ENCODE peak calls at places on chromosomes 12 and 14, in nine cellular contexts. U is gastrocnemius medialis, N is stomach, S is K562, C is prostate gland, X is thyroid gland, M is Peyer's patch, R is transverse colon, I is breast epithelium. K is an unnamed sample.

GRCh38 chr12:52166672-52167071 is 25.1 kb downstream of the KRT80 start:
- DNase-seq in M (no peak), R (no peak), C (no peak), S (no peak), U (no peak), N (no peak), I (no peak), X (no peak), K (no peak)

GRCh38 chr14:101102875-101103274 is 199.4 kb upstream of the RTL1 start:
- DNase-seq in U (no peak), N (no peak), M (peak; percentile 9), S (no peak), I (peak; percentile 6), X (no peak), R (no peak), C (no peak), K (no peak)

GRCh38 chr14:37061697-37062096 is 110.7 kb downstream of the SLC25A21 start:
- DNase-seq in M (no peak), X (peak; percentile 35), N (no peak), I (no peak), R (no peak), S (no peak), C (no peak), U (no peak), K (no peak)

GRCh38 chr12:40947812-40948211 is 240.3 kb upstream of the PDZRN4 start:
- DNase-seq in R (no peak), M (no peak), S (no peak), X (no peak), N (no peak), I (no peak), U (no peak), C (no peak), K (no peak)

GRCh38 chr12:3655331-3655900 is 97.5 kb downstream of the CRACR2A start:
- DNase-seq in X (peak; percentile 51), U (no peak), N (no peak), M (no peak), C (no peak), S (peak; percentile 12), I (no peak), R (no peak), K (no peak)

GRCh38 chr14:92520102-92520651 is 6.6 kb downstream of the RIN3 start:
- DNase-seq in S (no peak), U (no peak), C (no peak), X (no peak), N (no peak), R (no peak), I (no peak), M (peak; percentile 70), K (no peak)

GRCh38 chr14:54488646-54489317 is at the start of gene GMFB:
- DNase-seq in I (peak; percentile 88), N (peak; percentile 93), X (peak; percentile 93), R (peak; percentile 95), C (peak; percentile 90), M (peak; percentile 96), U (peak; percentile 84), S (peak; percentile 77), K (peak; percentile 96)

GRCh38 chr14:63229330-63230059 is 25.3 kb downstream of the RHOJ start:
- DNase-seq in U (no peak), C (no peak), X (no peak), I (no peak), M (no peak), N (no peak), S (no peak), R (no peak), K (no peak)

GRCh38 chr12:19867970-19868369 is 428.7 kb downstream of the AEBP2 start:
- DNase-seq in U (no peak), N (no peak), M (no peak), X (no peak), I (no peak), S (no peak), C (no peak), R (no peak), K (no peak)

GRCh38 chr14:44309336-44309735 is 197.7 kb downstream of the FSCB start:
- DNase-seq in N (no peak), X (no peak), U (no peak), M (no peak), R (no peak), C (no peak), I (no peak), S (no peak), K (no peak)

GRCh38 chr12:108418162-108418561 is 79.1 kb upstream of the CMKLR1 start:
- DNase-seq in U (no peak), M (no peak), I (no peak), C (no peak), R (no peak), S (no peak), X (no peak), N (no peak), K (no peak)

GRCh38 chr14:63988579-63988978 is 135.8 kb downstream of the SYNE2 start:
- DNase-seq in S (no peak), N (no peak), M (no peak), R (no peak), U (no peak), X (no peak), I (no peak), C (no peak), K (no peak)

GRCh38 chr12:52952082-52952801 is 3.3 kb downstream of the KRT18 start:
- DNase-seq in R (peak; percentile 70), M (peak; percentile 80), S (peak; percentile 50), N (peak; percentile 80), I (peak; percentile 43), U (no peak), X (peak; percentile 79), C (peak; percentile 63), K (no peak)

GRCh38 chr14:102055181-102055901 is 31.5 kb downstream of the HSP90AA1 start:
- DNase-seq in C (no peak), M (no peak), I (no peak), R (no peak), S (no peak), N (no peak), X (no peak), U (no peak), K (no peak)

GRCh38 chr12:67649165-67650126 is 901 bp downstream of the DYRK2 start:
- DNase-seq in X (peak; percentile 38), S (peak; percentile 66), R (peak; percentile 57), N (peak; percentile 43), C (peak; percentile 20), M (peak; percentile 64), U (peak; percentile 26), I (no peak), K (peak; percentile 47)

GRCh38 chr12:119627019-119627643 is 33.6 kb downstream of the TMEM233 start:
- DNase-seq in I (no peak), N (no peak), C (no peak), M (no peak), X (no peak), U (no peak), S (no peak), R (no peak), K (no peak)
- TF ChIP-seq POLR2A in I (no peak), N (no peak), C (no peak), M (no peak), X (no peak), U (no peak), S (no peak), R (no peak), K (no peak)

GRCh38 chr14:105117710-105118385 is 50.7 kb downstream of the JAG2 start:
- DNase-seq in S (no peak), X (no peak), N (no peak), U (no peak), I (peak; percentile 8), R (no peak), M (no peak), C (no peak), K (peak; percentile 5)

GRCh38 chr14:105118646-105119409 is 49.7 kb downstream of the JAG2 start:
- DNase-seq in C (peak; percentile 85), N (no peak), I (peak; percentile 77), S (no peak), R (no peak), U (no peak), M (no peak), X (no peak), K (no peak)

GRCh38 chr14:105117257-105117646 is 51.3 kb downstream of the JAG2 start:
- DNase-seq in S (no peak), M (no peak), I (no peak), X (no peak), N (no peak), U (no peak), R (no peak), C (no peak), K (no peak)

GRCh38 chr14:105119410-105120025 is 49.1 kb downstream of the JAG2 start:
- DNase-seq in C (no peak), U (no peak), I (peak; percentile 17), S (no peak), N (no peak), X (no peak), R (no peak), M (no peak), K (no peak)

DNA sequence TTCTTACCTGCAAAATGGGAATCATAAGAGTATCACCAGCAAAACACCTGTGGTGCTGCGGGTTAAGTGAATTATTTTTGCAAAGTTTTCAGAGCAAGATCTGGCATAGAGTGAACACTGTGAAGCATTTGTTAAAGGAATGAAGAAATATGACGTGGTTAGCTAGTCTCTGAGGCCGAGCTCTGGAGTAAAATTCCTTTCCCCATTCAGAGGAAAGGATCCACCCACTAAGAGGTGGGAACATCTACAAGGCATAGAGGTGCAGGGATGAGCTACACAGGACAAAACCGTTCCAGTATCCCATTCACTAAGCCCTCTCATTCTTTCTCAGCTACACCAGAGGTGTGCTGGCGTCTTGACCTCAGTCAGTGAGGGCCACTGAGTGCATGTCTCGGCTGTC is 48.5 kb downstream of the JAG2 start:
- DNase-seq in S (no peak), N (no peak), C (no peak), R (no peak), X (no peak), M (no peak), I (peak; percentile 17), U (no peak), K (no peak)
- H3K27ac ChIP-seq in S (no peak overlapping the region), N (no peak overlapping the region), C (peak overlapping the region; percentile 44), R (no peak overlapping the region), X (no peak overlapping the region), M (no peak overlapping the region), I (peak overlapping the region; percentile 61), U (no peak overlapping the region), K (no peak overlapping the region)

DNA sequence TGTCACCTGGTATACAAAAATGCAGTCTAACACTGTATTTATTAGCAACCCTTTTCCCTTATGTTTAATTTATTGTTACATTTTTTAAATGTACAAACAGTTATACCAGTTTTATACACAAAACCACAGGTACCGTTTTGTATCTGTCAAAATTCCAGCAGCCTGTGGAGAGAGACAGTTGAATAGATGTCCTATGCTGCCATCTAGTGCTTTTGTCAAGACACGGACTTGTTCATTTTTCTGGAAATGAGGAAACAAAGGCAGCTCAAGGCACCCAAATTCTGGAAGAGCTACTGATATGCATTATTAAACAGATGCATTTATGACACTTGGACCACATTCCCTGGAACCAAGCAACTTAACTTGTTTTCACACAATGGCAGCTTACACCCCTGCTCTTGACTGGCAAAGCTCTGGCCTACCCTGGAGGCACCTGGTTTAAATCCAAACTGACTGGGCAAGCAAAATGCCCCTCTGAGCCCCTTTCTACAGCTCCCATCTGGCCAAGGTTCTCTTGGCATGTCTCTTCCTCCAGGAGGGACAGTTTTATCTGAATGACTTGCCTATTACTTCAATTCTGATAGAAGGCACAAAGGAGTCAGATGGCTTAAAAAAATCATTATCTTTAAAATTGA is 286.9 kb upstream of the PRKD1 start:
- DNase-seq in R (no peak), C (peak; percentile 32), S (peak; percentile 9), U (no peak), I (peak; percentile 21), N (no peak), X (no peak), M (no peak), K (no peak)
- TF ChIP-seq POLR2A in R (no peak), C (no peak), S (no peak), U (no peak), I (no peak), N (no peak), X (no peak), M (no peak), K (no peak)

GRCh38 chr14:22837750-22838538 is 1.6 kb downstream of the MMP14 start:
- DNase-seq in C (peak; percentile 68), I (no peak), M (peak; percentile 70), R (peak; percentile 55), U (peak; percentile 37), S (no peak), N (no peak), X (peak; percentile 30), K (no peak)
- H3K27ac ChIP-seq in C (peak overlapping the region; percentile 92), I (peak overlapping the region; percentile 99), M (peak overlapping the region; percentile 74), R (peak overlapping the region; percentile 94), U (peak overlapping the region; percentile 84), S (no peak overlapping the region), N (peak overlapping the region; percentile 93), X (peak overlapping the region; percentile 94), K (peak overlapping the region; percentile 93)

K was measured in heart left ventricle.